ENCODE peak calls at places on chromosome 14, in four cellular contexts. R is HCT116, H is HepG2, U is GM12878. F is an unnamed sample.

GRCh38 chr14:104930526-104931322 is 6.0 kb downstream of the PLD4 start:
- DNase-seq in U (no peak), R (no peak), H (no peak), F (no peak)

GRCh38 chr14:21106191-21106505 is 5.3 kb downstream of the TMEM253 start:
- DNase-seq in U (no peak), R (no peak), H (no peak), F (no peak)

GRCh38 chr14:78700236-78700635 is 530.1 kb downstream of the NRXN3 start:
- DNase-seq in U (no peak), R (no peak), H (no peak), F (no peak)

GRCh38 chr14:67944605-67945004 is 125.0 kb downstream of the RAD51B start:
- DNase-seq in R (no peak), U (no peak), H (no peak), F (no peak)

GRCh38 chr14:101965145-101965531 is 765 bp downstream of the DYNC1H1 start:
- DNase-seq in U (no peak), R (peak), H (peak), F (peak)

GRCh38 chr14:102210421-102211042 is 70.8 kb downstream of the WDR20 start:
- DNase-seq in H (no peak), R (no peak), U (no peak), F (no peak)

GRCh38 chr14:96686126-96686525 is 111.1 kb upstream of the VRK1 start:
- DNase-seq in R (no peak), H (no peak), U (no peak), F (no peak)

GRCh38 chr14:49641697-49642129 is 6.7 kb upstream of the DNAAF2 start:
- DNase-seq in H (peak), U (no peak), R (no peak), F (no peak)

GRCh38 chr14:58100735-58101368 is 51.2 kb downstream of the ARMH4 start:
- DNase-seq in H (no peak), R (no peak), U (no peak), F (no peak)

GRCh38 chr14:81137316-81137715 is 83.4 kb downstream of the GTF2A1 start:
- DNase-seq in H (no peak), R (no peak), U (no peak), F (no peak)

GRCh38 chr14:88553886-88554457 is 835 bp downstream of the PTPN21 start:
- DNase-seq in R (no peak), H (no peak), U (no peak), F (no peak)

GRCh38 chr14:38409081-38409705 is 153.3 kb upstream of the CLEC14A start:
- DNase-seq in R (no peak), U (no peak), H (no peak), F (no peak)

GRCh38 chr14:99188721-99189120 is 83.3 kb downstream of the BCL11B start:
- DNase-seq in R (no peak), H (no peak), U (no peak), F (no peak)

GRCh38 chr14:77868552-77869300 is 68.8 kb downstream of the ADCK1 start:
- DNase-seq in H (no peak), U (no peak), R (no peak), F (no peak)

GRCh38 chr14:64423987-64424386 is 35.8 kb downstream of the MTHFD1 start:
- DNase-seq in U (no peak), R (no peak), H (no peak), F (no peak)
- TF ChIP-seq SRF in U (no peak), R (no peak), H (no peak), F (no peak)

GRCh38 chr14:55255185-55255584 is 16.0 kb upstream of the FBXO34 start:
- DNase-seq in R (no peak), U (no peak), H (no peak), F (no peak)

GRCh38 chr14:55243813-55244212 is 27.4 kb upstream of the FBXO34 start:
- DNase-seq in R (no peak), U (no peak), H (no peak), F (no peak)

GRCh38 chr14:55254581-55254980 is 16.6 kb upstream of the FBXO34 start:
- DNase-seq in R (no peak), U (no peak), H (no peak), F (no peak)

GRCh38 chr14:55245657-55246268 is 25.5 kb upstream of the FBXO34 start:
- DNase-seq in H (peak), R (peak), U (no peak), F (no peak)

GRCh38 chr14:55249423-55249822 is 21.8 kb upstream of the FBXO34 start:
- DNase-seq in R (no peak), U (no peak), H (no peak), F (no peak)
- TF ChIP-seq SP1 in R (no peak), U (no peak), H (no peak), F (no peak)

GRCh38 chr14:59819446-59820088 is 51.0 kb downstream of the RTN1 start:
- DNase-seq in R (no peak), H (no peak), U (no peak), F (no peak)
- TF ChIP-seq SRF in R (no peak), H (no peak), U (no peak), F (no peak)

GRCh38 chr14:53327716-53328115 is 174.6 kb upstream of the DDHD1 start:
- DNase-seq in U (no peak), R (no peak), H (no peak), F (no peak)
- TF ChIP-seq SP1 in U (no peak), R (no peak), H (no peak), F (no peak)

DNA sequence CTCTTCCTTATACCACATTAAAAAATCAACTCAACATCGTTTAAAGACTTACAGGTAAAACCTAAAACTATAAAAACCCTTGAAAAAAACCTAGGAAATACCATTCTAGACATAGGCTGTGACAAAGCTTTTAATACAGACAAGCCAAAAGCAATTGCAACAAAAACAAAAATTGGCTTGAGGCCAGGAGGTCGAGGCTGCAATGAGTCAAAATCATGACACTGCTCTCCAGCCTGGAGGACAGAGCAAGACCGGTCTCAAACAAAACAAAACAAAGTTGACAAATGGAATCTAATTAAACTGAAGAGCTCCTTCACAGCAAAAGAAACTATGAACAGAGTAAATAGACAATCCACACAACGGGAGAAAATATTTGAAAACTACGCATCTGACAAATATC is 1057.8 kb downstream of the FSCB start:
- DNase-seq in H (no peak), U (no peak), R (no peak), F (no peak)
- TF ChIP-seq SRF in H (no peak), U (no peak), R (no peak), F (no peak)

GRCh38 chr14:103703433-103704385 is 11.5 kb downstream of the XRCC3 start:
- DNase-seq in H (no peak), R (no peak), U (no peak), F (no peak)

GRCh38 chr14:103706551-103707328 is 8.5 kb downstream of the XRCC3 start:
- DNase-seq in U (no peak), H (no peak), R (no peak), F (no peak)

GRCh38 chr14:103705524-103706284 is 9.5 kb downstream of the XRCC3 start:
- DNase-seq in H (no peak), U (no peak), R (no peak), F (no peak)

GRCh38 chr14:103704708-103705107 is 10.5 kb downstream of the XRCC3 start:
- DNase-seq in U (no peak), R (no peak), H (no peak), F (no peak)

DNA sequence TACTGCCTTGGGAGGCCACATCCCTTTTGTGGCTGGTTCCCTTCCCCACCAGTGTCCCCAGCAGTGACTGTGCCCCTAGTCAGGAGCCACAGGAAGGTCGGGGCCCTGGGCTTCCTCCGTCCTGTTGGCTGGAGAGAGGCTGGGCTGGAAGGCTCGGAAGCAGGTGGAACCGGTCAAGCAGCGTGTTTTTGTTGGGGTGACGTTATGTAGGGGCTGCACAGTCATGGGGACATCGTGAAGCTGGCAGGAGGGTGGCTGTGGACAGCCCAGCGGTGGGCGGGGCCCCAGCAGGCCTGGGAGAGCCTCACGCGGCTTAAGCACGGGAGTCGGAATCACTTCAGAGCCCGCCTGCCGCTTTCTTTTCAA is 10.1 kb downstream of the XRCC3 start:
- DNase-seq in H (no peak), U (no peak), R (no peak), F (no peak)
- TF ChIP-seq SP1 in H (no peak), U (no peak), R (no peak), F (no peak)